ENCODE peak calls at places on chromosomes 11 and 22, in four cellular contexts. One of them, this sample, is unnamed.

GRCh38 chr11:127485541-127485940 is 485.0 kb upstream of the KIRREL3 start:
- DNase-seq in psoas muscle: no peak
- DNase-seq in breast epithelium: no peak
- DNase-seq in prostate gland: no peak
- DNase-seq in this sample: peak; percentile 0

GRCh38 chr11:117600976-117601708 is 195.9 kb downstream of the DSCAML1 start:
- DNase-seq in breast epithelium: no peak
- DNase-seq in prostate gland: no peak
- DNase-seq in psoas muscle: no peak
- DNase-seq in this sample: no peak

GRCh38 chr22:33898121-33898520 is 22.2 kb downstream of the LARGE1 start:
- DNase-seq in prostate gland: no peak
- DNase-seq in breast epithelium: no peak
- DNase-seq in psoas muscle: no peak
- DNase-seq in this sample: no peak

GRCh38 chr11:76313913-76314740 is 66.8 kb downstream of the THAP12 start:
- DNase-seq in psoas muscle: peak; percentile 39
- DNase-seq in breast epithelium: no peak
- DNase-seq in prostate gland: no peak
- DNase-seq in this sample: peak; percentile 39

GRCh38 chr22:24134090-24134846 is 47.0 kb upstream of the SUSD2 start:
- DNase-seq in psoas muscle: no peak
- DNase-seq in breast epithelium: no peak
- DNase-seq in prostate gland: no peak
- DNase-seq in this sample: no peak

GRCh38 chr22:35986085-35986484 is 42.5 kb downstream of the RBFOX2 start:
- DNase-seq in breast epithelium: no peak
- DNase-seq in prostate gland: no peak
- DNase-seq in psoas muscle: no peak
- DNase-seq in this sample: peak; percentile 46

GRCh38 chr11:72589802-72590761 is 84.1 kb downstream of the PDE2A start:
- DNase-seq in psoas muscle: peak; percentile 34
- DNase-seq in breast epithelium: no peak
- DNase-seq in prostate gland: no peak
- DNase-seq in this sample: peak; percentile 77

GRCh38 chr11:120184946-120185677 is 25.7 kb upstream of the OAF start:
- DNase-seq in breast epithelium: no peak
- DNase-seq in psoas muscle: peak; percentile 73
- DNase-seq in prostate gland: no peak
- DNase-seq in this sample: peak; percentile 72

GRCh38 chr11:134678152-134678551 is 266.1 kb upstream of the B3GAT1 start:
- DNase-seq in psoas muscle: no peak
- DNase-seq in breast epithelium: no peak
- DNase-seq in prostate gland: no peak
- DNase-seq in this sample: no peak

GRCh38 chr11:131864205-131864604 is 493.8 kb downstream of the NTM start:
- DNase-seq in psoas muscle: no peak
- DNase-seq in breast epithelium: no peak
- DNase-seq in prostate gland: no peak
- DNase-seq in this sample: no peak

GRCh38 chr11:36746886-36747710 is 149.1 kb upstream of the RAG2 start:
- DNase-seq in psoas muscle: peak; percentile 65
- DNase-seq in breast epithelium: peak; percentile 72
- DNase-seq in prostate gland: peak; percentile 91
- DNase-seq in this sample: peak; percentile 92

GRCh38 chr22:31474743-31475142 is 14.9 kb downstream of the EIF4ENIF1 start:
- DNase-seq in prostate gland: no peak
- DNase-seq in psoas muscle: no peak
- DNase-seq in breast epithelium: no peak
- DNase-seq in this sample: peak; percentile 88

GRCh38 chr11:12783765-12784164 is 109.5 kb downstream of the TEAD1 start:
- DNase-seq in breast epithelium: no peak
- DNase-seq in psoas muscle: no peak
- DNase-seq in prostate gland: no peak
- DNase-seq in this sample: no peak

GRCh38 chr22:32619614-32620426 is 145.2 kb downstream of the FBXO7 start:
- DNase-seq in prostate gland: no peak
- DNase-seq in breast epithelium: no peak
- DNase-seq in psoas muscle: peak; percentile 73
- DNase-seq in this sample: peak; percentile 80

GRCh38 chr11:119380816-119381185 is 689 bp downstream of the USP2 start:
- DNase-seq in prostate gland: no peak
- DNase-seq in psoas muscle: peak; percentile 12
- DNase-seq in breast epithelium: peak; percentile 47
- DNase-seq in this sample: no peak

GRCh38 chr22:40408718-40409612 is 38.6 kb downstream of the SGSM3 start:
- DNase-seq in psoas muscle: no peak
- DNase-seq in breast epithelium: peak; percentile 28
- DNase-seq in prostate gland: no peak
- DNase-seq in this sample: no peak

GRCh38 chr11:45922425-45923082 is at the start of gene LARGE2:
- DNase-seq in prostate gland: peak; percentile 56
- DNase-seq in psoas muscle: no peak
- DNase-seq in breast epithelium: peak; percentile 61
- DNase-seq in this sample: peak; percentile 72

GRCh38 chr22:43113516-43114251 is 3.1 kb downstream of the BIK start:
- DNase-seq in prostate gland: peak; percentile 84
- DNase-seq in psoas muscle: no peak
- DNase-seq in breast epithelium: peak; percentile 77
- DNase-seq in this sample: no peak

GRCh38 chr11:123100378-123101085 is 38.6 kb upstream of the HSPA8 start:
- DNase-seq in prostate gland: no peak
- DNase-seq in breast epithelium: peak; percentile 54
- DNase-seq in psoas muscle: peak; percentile 27
- DNase-seq in this sample: peak; percentile 63

GRCh38 chr22:44031111-44031963 is 7.2 kb downstream of the PARVB start:
- DNase-seq in psoas muscle: no peak
- DNase-seq in breast epithelium: no peak
- DNase-seq in prostate gland: no peak
- DNase-seq in this sample: no peak

GRCh38 chr11:125312812-125313211 is 148.3 kb downstream of the PKNOX2 start:
- DNase-seq in breast epithelium: no peak
- DNase-seq in prostate gland: no peak
- DNase-seq in psoas muscle: no peak
- DNase-seq in this sample: no peak

GRCh38 chr11:63738720-63739360 is 29.7 kb downstream of the ZFTA start:
- DNase-seq in prostate gland: peak; percentile 69
- DNase-seq in psoas muscle: peak; percentile 56
- DNase-seq in breast epithelium: peak; percentile 78
- DNase-seq in this sample: peak; percentile 87

GRCh38 chr11:122931510-122931909 is 49.0 kb downstream of the JHY start:
- DNase-seq in psoas muscle: no peak
- DNase-seq in breast epithelium: no peak
- DNase-seq in prostate gland: no peak
- DNase-seq in this sample: no peak

GRCh38 chr11:47786373-47786772 is 19.2 kb upstream of the FNBP4 start:
- DNase-seq in prostate gland: no peak
- DNase-seq in breast epithelium: no peak
- DNase-seq in psoas muscle: peak; percentile 55
- DNase-seq in this sample: peak; percentile 70

GRCh38 chr22:23784215-23784732 is 2.5 kb upstream of the SMARCB1 start:
- DNase-seq in breast epithelium: no peak
- DNase-seq in psoas muscle: no peak
- DNase-seq in prostate gland: no peak
- DNase-seq in this sample: no peak

GRCh38 chr22:22408731-22409696 is 99.5 kb downstream of the ZNF280B start:
- DNase-seq in breast epithelium: no peak
- DNase-seq in prostate gland: no peak
- DNase-seq in psoas muscle: no peak
- DNase-seq in this sample: peak; percentile 27

GRCh38 chr11:45468265-45468856 is 182.2 kb upstream of the SYT13 start:
- DNase-seq in breast epithelium: no peak
- DNase-seq in prostate gland: no peak
- DNase-seq in psoas muscle: no peak
- DNase-seq in this sample: peak; percentile 68

GRCh38 chr11:35354644-35355043 is 64.7 kb downstream of the SLC1A2 start:
- DNase-seq in psoas muscle: no peak
- DNase-seq in breast epithelium: no peak
- DNase-seq in prostate gland: no peak
- DNase-seq in this sample: no peak

GRCh38 chr22:39466228-39467006 is 9.6 kb downstream of the MGAT3 start:
- DNase-seq in prostate gland: no peak
- DNase-seq in breast epithelium: no peak
- DNase-seq in psoas muscle: no peak
- DNase-seq in this sample: no peak

GRCh38 chr22:32617883-32618282 is 143.3 kb downstream of the FBXO7 start:
- DNase-seq in prostate gland: peak; percentile 36
- DNase-seq in breast epithelium: no peak
- DNase-seq in psoas muscle: no peak
- DNase-seq in this sample: peak; percentile 43

GRCh38 chr11:47327025-47327424 is 25.5 kb downstream of the MYBPC3 start:
- DNase-seq in psoas muscle: no peak
- DNase-seq in prostate gland: no peak
- DNase-seq in breast epithelium: no peak
- DNase-seq in this sample: no peak

GRCh38 chr22:45248832-45249561 is 8.3 kb upstream of the KIAA0930 start:
- DNase-seq in breast epithelium: no peak
- DNase-seq in prostate gland: no peak
- DNase-seq in psoas muscle: no peak
- DNase-seq in this sample: no peak

GRCh38 chr11:121552160-121552559 is 99.4 kb upstream of the SORL1-AS1 start:
- DNase-seq in breast epithelium: no peak
- DNase-seq in prostate gland: no peak
- DNase-seq in psoas muscle: no peak
- DNase-seq in this sample: no peak
- H3K36me3 ChIP-seq in breast epithelium: no peaks in the 10 kb centered on the region
- H3K36me3 ChIP-seq in prostate gland: no peaks in the 10 kb centered on the region
- H3K36me3 ChIP-seq in psoas muscle: no peaks in the 10 kb centered on the region
- H3K36me3 ChIP-seq in this sample: no peaks in the 10 kb centered on the region

DNA sequence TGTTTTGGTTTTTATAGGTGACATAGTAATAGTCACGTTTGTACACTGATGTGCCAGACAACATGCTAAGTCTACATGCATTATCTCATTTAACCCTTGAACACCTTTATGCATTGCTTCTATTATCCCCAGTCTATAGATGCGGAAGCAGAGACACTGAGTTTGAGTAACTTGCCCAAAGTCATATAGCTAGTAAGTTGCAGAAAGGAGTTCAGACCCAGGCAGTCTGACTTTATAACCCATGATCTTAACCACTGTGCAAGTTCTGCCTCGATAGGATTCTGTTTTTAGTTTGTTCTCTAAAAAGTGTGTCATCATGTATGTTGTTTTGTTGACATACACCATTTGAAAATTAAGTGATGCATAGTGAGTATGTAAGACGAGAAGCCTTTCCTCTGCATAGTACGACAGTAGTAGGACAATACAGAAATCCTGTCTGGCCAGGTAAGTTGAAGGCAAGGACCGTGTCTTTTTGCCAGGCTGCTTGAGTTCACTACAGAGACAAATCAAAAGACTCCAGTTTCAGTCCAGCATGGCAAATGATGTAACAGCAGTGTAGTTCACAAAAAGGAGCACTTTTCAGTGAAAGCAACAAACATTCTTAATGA is 3.3 kb downstream of the ZC3H12C start:
- DNase-seq in psoas muscle: no peak
- DNase-seq in breast epithelium: no peak
- DNase-seq in prostate gland: no peak
- DNase-seq in this sample: no peak
- H3K4me1 ChIP-seq in psoas muscle: peaks cover 36% of the 10 kb centered on the region
- H3K4me1 ChIP-seq in breast epithelium: no peaks in the 10 kb centered on the region
- H3K4me1 ChIP-seq in prostate gland: no peaks in the 10 kb centered on the region
- H3K4me1 ChIP-seq in this sample: no peaks in the 10 kb centered on the region

DNA sequence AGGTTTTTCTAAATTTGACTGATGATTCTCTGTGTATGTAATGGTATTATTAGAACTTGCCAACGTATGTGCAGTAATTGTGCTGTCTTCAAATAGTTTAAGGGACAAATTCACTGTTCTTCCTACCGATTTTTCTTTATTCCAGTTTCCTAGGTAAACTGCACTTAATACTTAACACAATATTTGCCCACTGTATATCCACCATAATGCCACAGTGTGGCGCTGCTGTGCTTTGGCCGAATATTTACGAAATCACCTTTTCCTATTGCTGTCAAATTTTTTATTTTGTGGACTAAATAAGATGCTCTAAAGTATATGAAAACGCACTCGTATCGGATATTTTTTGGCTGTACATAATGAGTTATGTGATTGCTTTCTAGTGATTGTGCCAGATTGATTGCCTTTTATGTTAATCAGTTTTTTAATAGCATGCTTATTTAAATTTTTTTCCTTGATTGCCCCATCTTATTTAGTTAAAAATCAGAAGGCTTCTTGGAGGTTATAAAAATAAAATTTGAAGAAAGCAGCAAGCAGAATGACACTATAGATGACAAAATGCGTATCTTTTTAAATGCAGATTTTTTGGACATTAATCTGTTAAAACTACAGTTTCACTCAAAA is 10.5 kb downstream of the AASDHPPT start:
- DNase-seq in psoas muscle: peak; percentile 19
- DNase-seq in breast epithelium: peak; percentile 55
- DNase-seq in prostate gland: peak; percentile 45
- DNase-seq in this sample: peak; percentile 57
- H3K36me3 ChIP-seq in psoas muscle: peaks cover 40% of the 10 kb centered on the region
- H3K36me3 ChIP-seq in breast epithelium: no peaks in the 10 kb centered on the region
- H3K36me3 ChIP-seq in prostate gland: peaks cover 6% of the 10 kb centered on the region
- H3K36me3 ChIP-seq in this sample: peaks cover 14% of the 10 kb centered on the region

GRCh38 chr11:5107285-5107684 is 30.9 kb downstream of the OR52A5 start:
- DNase-seq in breast epithelium: no peak
- DNase-seq in prostate gland: no peak
- DNase-seq in psoas muscle: no peak
- DNase-seq in this sample: no peak

GRCh38 chr11:5103066-5103465 is 33.7 kb downstream of the OR52E1 start:
- DNase-seq in psoas muscle: no peak
- DNase-seq in prostate gland: no peak
- DNase-seq in breast epithelium: no peak
- DNase-seq in this sample: no peak

GRCh38 chr11:5102246-5102645 is 32.9 kb downstream of the OR52E1 start:
- DNase-seq in prostate gland: no peak
- DNase-seq in psoas muscle: no peak
- DNase-seq in breast epithelium: no peak
- DNase-seq in this sample: no peak
- H3K4me1 ChIP-seq in prostate gland: no peaks in the 10 kb centered on the region
- H3K4me1 ChIP-seq in psoas muscle: no peaks in the 10 kb centered on the region
- H3K4me1 ChIP-seq in breast epithelium: no peaks in the 10 kb centered on the region
- H3K4me1 ChIP-seq in this sample: no peaks in the 10 kb centered on the region

GRCh38 chr11:65611758-65612603 is 2.0 kb downstream of the MAP3K11 start:
- DNase-seq in breast epithelium: no peak
- DNase-seq in prostate gland: no peak
- DNase-seq in psoas muscle: no peak
- DNase-seq in this sample: peak; percentile 43
- H3K36me3 ChIP-seq in breast epithelium: no peaks in the 10 kb centered on the region
- H3K36me3 ChIP-seq in prostate gland: no peaks in the 10 kb centered on the region
- H3K36me3 ChIP-seq in psoas muscle: peaks cover 18% of the 10 kb centered on the region
- H3K36me3 ChIP-seq in this sample: no peaks in the 10 kb centered on the region